ENCODE peak calls at places on chromosomes 16 and 17, in five cellular contexts. U is right lobe of liver, E is psoas muscle, S is fibroblast of lung, W is lower lobe of right lung. C is an unnamed sample.

GRCh38 chr16:90032664-90033346 is 13.5 kb upstream of the DBNDD1 start:
- DNase-seq in U (no peak), W (no peak), E (no peak), S (peak), C (no peak)

GRCh38 chr17:35254107-35254802 is 11.4 kb downstream of the SLFN5 start:
- DNase-seq in S (peak), W (peak), U (no peak), E (peak), C (peak)

GRCh38 chr17:69434164-69434579 is 19.7 kb downstream of the MAP2K6 start:
- DNase-seq in S (peak), W (no peak), U (no peak), E (peak), C (peak)

GRCh38 chr16:21336231-21336630 is 58.1 kb upstream of the CRYM start:
- DNase-seq in U (no peak), E (no peak), W (no peak), S (peak), C (no peak)

GRCh38 chr17:75738218-75738802 is 17.1 kb downstream of the ITGB4 start:
- DNase-seq in W (peak), U (no peak), S (no peak), E (peak), C (peak)

GRCh38 chr16:68083861-68084503 is 1.2 kb upstream of the NFATC3 start:
- DNase-seq in U (peak), W (peak), E (no peak), S (peak), C (no peak)

GRCh38 chr16:18958621-18959578 is 24.8 kb upstream of the TMC7 start:
- DNase-seq in S (no peak), U (no peak), E (no peak), W (no peak), C (no peak)

GRCh38 chr16:247027-247426 is 12.4 kb downstream of the FAM234A start:
- DNase-seq in S (no peak), E (no peak), U (peak), W (no peak), C (peak)

GRCh38 chr17:50693041-50693682 is 14.6 kb downstream of the ANKRD40 start:
- DNase-seq in S (peak), U (no peak), W (no peak), E (no peak), C (no peak)

GRCh38 chr16:83113317-83113716 is 486.5 kb downstream of the CDH13 start:
- DNase-seq in S (peak), E (no peak), W (no peak), U (no peak), C (no peak)

GRCh38 chr16:70746708-70747424 is 54.1 kb downstream of the VAC14 start:
- DNase-seq in U (peak), W (peak), E (peak), S (peak), C (peak)

GRCh38 chr17:46958192-46958591 is 20.9 kb downstream of the RPRML start:
- DNase-seq in U (no peak), W (no peak), E (no peak), S (no peak), C (no peak)

GRCh38 chr17:57892146-57892819 is 42.4 kb upstream of the MRPS23 start:
- DNase-seq in S (peak), W (peak), E (peak), U (peak), C (peak)

GRCh38 chr16:81367821-81368220 is 53.1 kb downstream of the GAN start:
- DNase-seq in E (no peak), U (no peak), S (no peak), W (no peak), C (no peak)

GRCh38 chr17:31416503-31416923 is 25.0 kb downstream of the RAB11FIP4 start:
- DNase-seq in U (peak), W (no peak), E (no peak), S (peak), C (peak)

GRCh38 chr17:31415640-31416502 is 24.4 kb downstream of the RAB11FIP4 start:
- DNase-seq in S (no peak), W (no peak), E (no peak), U (peak), C (no peak)

GRCh38 chr17:31415004-31415454 is 23.6 kb downstream of the RAB11FIP4 start:
- DNase-seq in E (no peak), S (no peak), W (no peak), U (peak), C (no peak)

GRCh38 chr17:31418773-31419350 is 27.4 kb downstream of the RAB11FIP4 start:
- DNase-seq in E (no peak), S (no peak), U (no peak), W (no peak), C (no peak)

GRCh38 chr17:31417051-31417792 is 25.7 kb downstream of the RAB11FIP4 start:
- DNase-seq in U (no peak), W (no peak), E (no peak), S (no peak), C (no peak)
- H3K27ac ChIP-seq in U (no peak), W (no peak), E (no peak), S (no peak), C (no peak)

GRCh38 chr17:48244121-48244711 is 136.7 kb downstream of the SNX11 start:
- DNase-seq in U (no peak), W (no peak), S (no peak), E (no peak), C (no peak)

GRCh38 chr17:48240122-48240521 is 132.6 kb downstream of the SNX11 start:
- DNase-seq in E (no peak), W (no peak), U (no peak), S (no peak), C (no peak)

GRCh38 chr17:48241131-48241591 is 133.6 kb downstream of the SNX11 start:
- DNase-seq in W (no peak), U (no peak), E (peak), S (peak), C (peak)

GRCh38 chr17:48240562-48241130 is 133.1 kb downstream of the SNX11 start:
- DNase-seq in U (no peak), E (no peak), S (no peak), W (no peak), C (no peak)

DNA sequence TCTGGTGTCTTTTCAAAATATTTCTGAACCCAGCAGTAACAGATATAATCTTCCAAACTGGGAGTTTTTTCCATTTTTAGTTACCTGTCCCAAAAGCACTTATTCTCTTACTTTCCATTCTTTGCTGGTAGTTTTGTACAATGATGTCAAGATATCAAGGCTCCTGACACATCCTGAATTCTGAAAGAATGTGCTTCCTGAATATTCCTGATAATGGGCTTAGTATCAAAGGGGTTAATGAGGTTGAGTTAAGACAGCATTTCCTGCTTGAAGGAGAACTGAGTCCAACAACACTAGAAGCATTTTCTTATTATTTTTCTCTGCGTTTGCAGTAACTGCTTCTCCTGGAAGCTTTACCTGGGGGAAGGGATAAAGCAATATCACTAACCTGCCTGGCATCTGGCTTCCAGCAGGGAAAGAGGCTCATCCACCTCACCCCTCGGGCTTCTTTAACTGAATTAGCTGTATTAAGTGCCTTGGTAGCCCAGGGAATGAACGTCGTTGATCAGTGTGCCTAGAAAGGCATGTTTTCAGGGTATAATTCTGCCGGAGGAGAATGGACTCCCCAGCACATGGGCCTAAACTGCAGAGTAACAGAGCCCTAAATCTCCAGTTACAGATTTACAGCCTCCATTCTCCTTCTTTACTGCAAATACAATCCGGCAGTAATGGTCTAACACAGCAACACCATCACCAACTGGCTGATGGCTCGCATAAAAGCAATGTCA is 134.4 kb downstream of the SNX11 start:
- DNase-seq in S (no peak), W (no peak), U (no peak), E (no peak), C (no peak)
- H3K27ac ChIP-seq in S (no peak), W (no peak), U (no peak), E (no peak), C (no peak)

GRCh38 chr17:61380836-61381525 is 18.7 kb upstream of the TBX2 start:
- DNase-seq in W (peak), E (no peak), U (peak), S (peak), C (no peak)

GRCh38 chr17:61378658-61379456 is 20.8 kb upstream of the TBX2 start:
- DNase-seq in W (peak), E (no peak), S (no peak), U (no peak), C (no peak)

GRCh38 chr17:61380217-61380835 is 19.3 kb upstream of the TBX2 start:
- DNase-seq in E (no peak), W (peak), U (peak), S (no peak), C (no peak)

GRCh38 chr17:61381537-61381936 is 18.1 kb upstream of the TBX2 start:
- DNase-seq in E (no peak), U (peak), S (no peak), W (no peak), C (no peak)

GRCh38 chr17:61379457-61380216 is 20.0 kb upstream of the TBX2 start:
- DNase-seq in U (no peak), S (no peak), W (peak), E (no peak), C (no peak)
- H3K27ac ChIP-seq in U (no peak), S (peak), W (no peak), E (peak), C (no peak)

DNA sequence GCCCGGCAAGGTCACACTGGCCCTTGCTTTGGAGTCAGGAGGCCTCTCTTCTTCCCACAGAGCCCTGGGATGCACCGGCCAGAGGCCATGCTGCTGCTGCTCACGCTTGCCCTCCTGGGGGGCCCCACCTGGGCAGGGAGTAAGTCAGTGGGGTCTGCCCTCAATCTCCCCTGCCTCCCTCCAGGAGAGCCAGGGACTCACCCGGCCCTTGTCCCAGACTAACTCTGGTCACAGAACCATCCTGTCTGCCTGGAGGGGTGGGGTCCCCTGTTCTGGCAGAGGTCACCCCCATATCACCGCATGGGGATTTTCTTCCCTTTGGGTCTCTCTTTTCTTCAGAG is 222 bp downstream of the ZG16B start:
- DNase-seq in S (no peak), E (no peak), U (no peak), W (no peak), C (no peak)
- H3K27ac ChIP-seq in S (no peak), E (no peak), U (no peak), W (no peak), C (no peak)

GRCh38 chr17:48054238-48055185 is 6.4 kb downstream of the NFE2L1 start:
- DNase-seq in E (peak), W (peak), U (peak), S (peak), C (peak)

GRCh38 chr17:48056246-48056745 is 8.1 kb downstream of the NFE2L1 start:
- DNase-seq in W (no peak), S (no peak), E (no peak), U (no peak), C (peak)

GRCh38 chr17:48056879-48057278 is 8.7 kb downstream of the NFE2L1 start:
- DNase-seq in E (no peak), U (no peak), S (no peak), W (no peak), C (no peak)

GRCh38 chr17:48053758-48054237 is 5.6 kb downstream of the NFE2L1 start:
- DNase-seq in U (no peak), S (no peak), W (no peak), E (no peak), C (no peak)

DNA sequence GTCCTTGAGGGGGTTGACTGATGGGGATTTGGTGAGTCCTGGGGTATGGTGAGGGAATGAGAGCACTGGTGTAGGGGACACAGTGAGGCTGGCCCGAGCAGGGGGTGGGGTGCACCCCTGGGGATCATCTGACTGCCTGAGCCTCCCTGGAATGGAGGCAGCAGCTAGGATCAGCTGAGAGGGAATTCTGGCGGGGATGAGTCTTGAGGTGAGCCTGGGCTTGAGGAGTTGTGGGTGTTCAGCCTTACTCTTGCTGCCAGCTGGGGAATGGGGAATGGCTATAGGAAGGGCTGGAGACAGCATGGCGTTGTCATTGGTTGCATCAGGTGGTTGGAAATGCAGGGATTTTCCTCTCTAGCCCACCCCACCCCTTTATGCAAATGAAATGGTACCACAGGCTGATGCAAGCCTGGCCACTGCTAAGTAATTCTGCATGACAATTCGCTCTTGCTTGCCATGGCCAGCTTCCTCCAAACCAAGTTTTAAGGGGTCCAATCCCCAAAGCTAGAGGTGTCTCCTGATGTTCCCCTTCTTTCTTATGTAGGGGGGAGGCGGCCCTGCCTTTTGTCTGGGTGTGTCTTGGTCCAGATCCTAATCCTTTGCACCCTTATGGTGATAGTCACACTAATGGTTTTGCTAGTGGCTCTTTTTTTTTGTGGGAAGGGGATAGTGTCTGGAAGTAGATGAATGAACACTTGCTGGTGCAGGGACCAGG is 7.5 kb downstream of the NFE2L1 start:
- DNase-seq in U (no peak), S (peak), W (no peak), E (no peak), C (no peak)
- H3K27ac ChIP-seq in U (no peak), S (no peak), W (no peak), E (peak), C (no peak)